ENCODE peak calls at places on chromosome 6, in six cellular contexts. One of them, this sample, is unnamed.

GRCh38 chr6:11413728-11414127 is 123.8 kb upstream of the TMEM170B start:
- DNase-seq in activated CD8-positive, alpha-beta memory T cell treated with anti-CD3 and anti-CD28 coated beads for 24 hours: no peak
- DNase-seq in GM20000: no peak
- DNase-seq in mesothelial cell of epicardium: no peak
- DNase-seq in PC-9: no peak
- DNase-seq in Caki2: no peak
- DNase-seq in this sample: no peak

GRCh38 chr6:12148841-12149240 is 136.7 kb downstream of the HIVEP1 start:
- DNase-seq in PC-9: no peak
- DNase-seq in GM20000: no peak
- DNase-seq in mesothelial cell of epicardium: no peak
- DNase-seq in activated CD8-positive, alpha-beta memory T cell treated with anti-CD3 and anti-CD28 coated beads for 24 hours: no peak
- DNase-seq in Caki2: no peak
- DNase-seq in this sample: no peak

GRCh38 chr6:79841577-79842381 is 105.6 kb downstream of the ELOVL4 start:
- DNase-seq in Caki2: no peak
- DNase-seq in mesothelial cell of epicardium: no peak
- DNase-seq in PC-9: no peak
- DNase-seq in activated CD8-positive, alpha-beta memory T cell treated with anti-CD3 and anti-CD28 coated beads for 24 hours: no peak
- DNase-seq in GM20000: no peak
- DNase-seq in this sample: no peak

GRCh38 chr6:81553246-81553645 is 199.2 kb downstream of the TENT5A start:
- DNase-seq in mesothelial cell of epicardium: no peak
- DNase-seq in GM20000: no peak
- DNase-seq in Caki2: no peak
- DNase-seq in activated CD8-positive, alpha-beta memory T cell treated with anti-CD3 and anti-CD28 coated beads for 24 hours: no peak
- DNase-seq in PC-9: no peak
- DNase-seq in this sample: no peak

GRCh38 chr6:41036188-41036587 is 2.8 kb downstream of the UNC5CL start:
- DNase-seq in GM20000: no peak
- DNase-seq in activated CD8-positive, alpha-beta memory T cell treated with anti-CD3 and anti-CD28 coated beads for 24 hours: no peak
- DNase-seq in mesothelial cell of epicardium: no peak
- DNase-seq in Caki2: peak; percentile 13
- DNase-seq in PC-9: no peak
- DNase-seq in this sample: no peak

GRCh38 chr6:105815657-105816555 is 270.2 kb upstream of the PRDM1 start:
- DNase-seq in Caki2: no peak
- DNase-seq in mesothelial cell of epicardium: no peak
- DNase-seq in GM20000: no peak
- DNase-seq in activated CD8-positive, alpha-beta memory T cell treated with anti-CD3 and anti-CD28 coated beads for 24 hours: no peak
- DNase-seq in PC-9: no peak
- DNase-seq in this sample: no peak

GRCh38 chr6:90284745-90285481 is 11.7 kb downstream of the BACH2 start:
- DNase-seq in activated CD8-positive, alpha-beta memory T cell treated with anti-CD3 and anti-CD28 coated beads for 24 hours: no peak
- DNase-seq in Caki2: no peak
- DNase-seq in PC-9: no peak
- DNase-seq in mesothelial cell of epicardium: no peak
- DNase-seq in GM20000: peak; percentile 62
- DNase-seq in this sample: peak; percentile 54

GRCh38 chr6:169449221-169449620 is 195.6 kb upstream of the THBS2 start:
- DNase-seq in mesothelial cell of epicardium: no peak
- DNase-seq in Caki2: no peak
- DNase-seq in GM20000: no peak
- DNase-seq in activated CD8-positive, alpha-beta memory T cell treated with anti-CD3 and anti-CD28 coated beads for 24 hours: no peak
- DNase-seq in PC-9: no peak
- DNase-seq in this sample: no peak

GRCh38 chr6:13484827-13485226 is 2.6 kb downstream of the GFOD1 start:
- DNase-seq in activated CD8-positive, alpha-beta memory T cell treated with anti-CD3 and anti-CD28 coated beads for 24 hours: no peak
- DNase-seq in mesothelial cell of epicardium: no peak
- DNase-seq in PC-9: no peak
- DNase-seq in GM20000: no peak
- DNase-seq in Caki2: no peak
- DNase-seq in this sample: no peak

GRCh38 chr6:43699564-43700186 is 12.1 kb upstream of the MRPS18A start:
- DNase-seq in activated CD8-positive, alpha-beta memory T cell treated with anti-CD3 and anti-CD28 coated beads for 24 hours: no peak
- DNase-seq in PC-9: peak; percentile 57
- DNase-seq in Caki2: peak; percentile 71
- DNase-seq in GM20000: no peak
- DNase-seq in mesothelial cell of epicardium: no peak
- DNase-seq in this sample: no peak

GRCh38 chr6:167799033-167799933 is 27.4 kb upstream of the AFDN start:
- DNase-seq in mesothelial cell of epicardium: no peak
- DNase-seq in PC-9: peak; percentile 56
- DNase-seq in Caki2: no peak
- DNase-seq in GM20000: no peak
- DNase-seq in activated CD8-positive, alpha-beta memory T cell treated with anti-CD3 and anti-CD28 coated beads for 24 hours: peak; percentile 30
- DNase-seq in this sample: no peak

GRCh38 chr6:57216235-57217101 is 5.6 kb downstream of the RAB23 start:
- DNase-seq in mesothelial cell of epicardium: no peak
- DNase-seq in PC-9: no peak
- DNase-seq in activated CD8-positive, alpha-beta memory T cell treated with anti-CD3 and anti-CD28 coated beads for 24 hours: no peak
- DNase-seq in Caki2: no peak
- DNase-seq in GM20000: no peak
- DNase-seq in this sample: no peak

GRCh38 chr6:157695301-157696030 is 127.6 kb upstream of the SNX9 start:
- DNase-seq in Caki2: no peak
- DNase-seq in mesothelial cell of epicardium: no peak
- DNase-seq in GM20000: no peak
- DNase-seq in activated CD8-positive, alpha-beta memory T cell treated with anti-CD3 and anti-CD28 coated beads for 24 hours: no peak
- DNase-seq in PC-9: no peak
- DNase-seq in this sample: no peak

GRCh38 chr6:167858842-167859520 is 32.3 kb downstream of the AFDN start:
- DNase-seq in GM20000: no peak
- DNase-seq in activated CD8-positive, alpha-beta memory T cell treated with anti-CD3 and anti-CD28 coated beads for 24 hours: no peak
- DNase-seq in PC-9: no peak
- DNase-seq in mesothelial cell of epicardium: no peak
- DNase-seq in Caki2: no peak
- DNase-seq in this sample: no peak

GRCh38 chr6:138211048-138211581 is 7.2 kb downstream of the PBOV1 start:
- DNase-seq in mesothelial cell of epicardium: no peak
- DNase-seq in Caki2: no peak
- DNase-seq in PC-9: no peak
- DNase-seq in activated CD8-positive, alpha-beta memory T cell treated with anti-CD3 and anti-CD28 coated beads for 24 hours: no peak
- DNase-seq in GM20000: no peak
- DNase-seq in this sample: no peak

GRCh38 chr6:151374024-151374423 is 17.3 kb downstream of the ZBTB2 start:
- DNase-seq in GM20000: no peak
- DNase-seq in Caki2: no peak
- DNase-seq in activated CD8-positive, alpha-beta memory T cell treated with anti-CD3 and anti-CD28 coated beads for 24 hours: no peak
- DNase-seq in PC-9: peak; percentile 19
- DNase-seq in mesothelial cell of epicardium: no peak
- DNase-seq in this sample: no peak